ENCODE peak calls at places on chromosome 17, in nine cellular contexts. B, C, T, O, R, K, Z, S and P are unnamed samples.

GRCh38 chr17:78974635-78975591 is 4.8 kb downstream of the LGALS3BP start:
- DNase-seq in B (peak), C (peak), T (peak), O (peak), R (peak), K (peak), Z (peak), S (no peak), P (no peak)

GRCh38 chr17:7855643-7856080 is 796 bp downstream of the TMEM88 start:
- DNase-seq in B (no peak), C (no peak), T (no peak), O (peak), R (peak), K (no peak), Z (no peak), S (no peak), P (peak)

GRCh38 chr17:63540581-63540980 is 9.7 kb upstream of the DCAF7 start:
- DNase-seq in B (no peak), C (no peak), T (no peak), O (no peak), R (no peak), K (no peak), Z (no peak), S (no peak), P (no peak)

GRCh38 chr17:17466511-17466910 is 10.3 kb upstream of the MED9 start:
- DNase-seq in B (no peak), C (no peak), T (no peak), O (no peak), R (no peak), K (no peak), Z (no peak), S (no peak), P (no peak)

GRCh38 chr17:50861822-50862528 is 4.2 kb downstream of the TOB1 start:
- DNase-seq in B (no peak), C (no peak), T (no peak), O (no peak), R (no peak), K (no peak), Z (no peak), S (no peak), P (no peak)

GRCh38 chr17:11636771-11637170 is 38.5 kb downstream of the DNAH9 start:
- DNase-seq in B (no peak), C (no peak), T (no peak), O (no peak), R (no peak), K (no peak), Z (no peak), S (no peak), P (no peak)

GRCh38 chr17:2700031-2700490 is 11.5 kb downstream of the CLUH start:
- DNase-seq in B (no peak), C (no peak), T (no peak), O (peak), R (no peak), K (no peak), Z (no peak), S (no peak), P (no peak)

GRCh38 chr17:3474212-3474611 is 1.6 kb upstream of the ASPA start:
- DNase-seq in B (no peak), C (no peak), T (no peak), O (no peak), R (no peak), K (no peak), Z (no peak), S (no peak), P (no peak)

GRCh38 chr17:55870044-55870443 is 119.2 kb downstream of the PCTP start:
- DNase-seq in B (no peak), C (no peak), T (no peak), O (no peak), R (no peak), K (no peak), Z (no peak), S (no peak), P (no peak)

GRCh38 chr17:42458497-42459255 is at the start of gene ATP6V0A1:
- DNase-seq in B (peak), C (peak), T (no peak), O (peak), R (peak), K (peak), Z (peak), S (peak), P (peak)
- TF ChIP-seq CTCF in B (no peak), C (no peak), T (no peak), O (no peak), R (no peak), K (no peak), Z (no peak), S (no peak), P (no peak)

GRCh38 chr17:38330941-38331411 is 12.8 kb downstream of the GPR179 start:
- DNase-seq in B (no peak), C (no peak), T (no peak), O (no peak), R (no peak), K (no peak), Z (no peak), S (no peak), P (no peak)

GRCh38 chr17:38334480-38335364 is 9.0 kb downstream of the GPR179 start:
- DNase-seq in B (no peak), C (no peak), T (no peak), O (no peak), R (no peak), K (no peak), Z (no peak), S (no peak), P (no peak)

GRCh38 chr17:38332735-38333134 is 11.0 kb downstream of the GPR179 start:
- DNase-seq in B (no peak), C (no peak), T (no peak), O (no peak), R (no peak), K (no peak), Z (no peak), S (no peak), P (no peak)

GRCh38 chr17:38336838-38337237 is 6.9 kb downstream of the GPR179 start:
- DNase-seq in B (no peak), C (no peak), T (no peak), O (no peak), R (no peak), K (no peak), Z (no peak), S (no peak), P (no peak)

GRCh38 chr17:38333635-38334295 is 10.0 kb downstream of the GPR179 start:
- DNase-seq in B (no peak), C (no peak), T (no peak), O (peak), R (no peak), K (no peak), Z (peak), S (no peak), P (no peak)
- TF ChIP-seq CTCF in B (no peak), C (peak), T (peak), O (peak), R (peak), K (peak), Z (peak), S (peak), P (no peak)

GRCh38 chr17:57281887-57282653 is 25.7 kb downstream of the MSI2 start:
- DNase-seq in B (no peak), C (no peak), T (no peak), O (no peak), R (no peak), K (no peak), Z (no peak), S (no peak), P (no peak)
- TF ChIP-seq CTCF in B (no peak), C (no peak), T (no peak), O (no peak), R (no peak), K (no peak), Z (no peak), S (no peak), P (no peak)

GRCh38 chr17:37840576-37840975 is 83.6 kb upstream of the TBC1D3K start:
- DNase-seq in B (no peak), C (no peak), T (no peak), O (no peak), R (no peak), K (no peak), Z (no peak), S (no peak), P (no peak)

GRCh38 chr17:37844977-37845293 is 79.3 kb upstream of the TBC1D3K start:
- DNase-seq in B (no peak), C (no peak), T (no peak), O (no peak), R (no peak), K (no peak), Z (no peak), S (no peak), P (no peak)

GRCh38 chr17:37841232-37841631 is 83.0 kb upstream of the TBC1D3K start:
- DNase-seq in B (no peak), C (no peak), T (no peak), O (no peak), R (no peak), K (no peak), Z (no peak), S (no peak), P (no peak)

GRCh38 chr17:37844158-37844976 is 79.8 kb upstream of the TBC1D3K start:
- DNase-seq in B (peak), C (peak), T (peak), O (peak), R (peak), K (peak), Z (peak), S (no peak), P (peak)

GRCh38 chr17:37842401-37842800 is 81.8 kb upstream of the TBC1D3K start:
- DNase-seq in B (no peak), C (no peak), T (no peak), O (no peak), R (no peak), K (no peak), Z (no peak), S (no peak), P (no peak)
- TF ChIP-seq CTCF in B (no peak), C (no peak), T (no peak), O (no peak), R (no peak), K (no peak), Z (no peak), S (no peak), P (no peak)

DNA sequence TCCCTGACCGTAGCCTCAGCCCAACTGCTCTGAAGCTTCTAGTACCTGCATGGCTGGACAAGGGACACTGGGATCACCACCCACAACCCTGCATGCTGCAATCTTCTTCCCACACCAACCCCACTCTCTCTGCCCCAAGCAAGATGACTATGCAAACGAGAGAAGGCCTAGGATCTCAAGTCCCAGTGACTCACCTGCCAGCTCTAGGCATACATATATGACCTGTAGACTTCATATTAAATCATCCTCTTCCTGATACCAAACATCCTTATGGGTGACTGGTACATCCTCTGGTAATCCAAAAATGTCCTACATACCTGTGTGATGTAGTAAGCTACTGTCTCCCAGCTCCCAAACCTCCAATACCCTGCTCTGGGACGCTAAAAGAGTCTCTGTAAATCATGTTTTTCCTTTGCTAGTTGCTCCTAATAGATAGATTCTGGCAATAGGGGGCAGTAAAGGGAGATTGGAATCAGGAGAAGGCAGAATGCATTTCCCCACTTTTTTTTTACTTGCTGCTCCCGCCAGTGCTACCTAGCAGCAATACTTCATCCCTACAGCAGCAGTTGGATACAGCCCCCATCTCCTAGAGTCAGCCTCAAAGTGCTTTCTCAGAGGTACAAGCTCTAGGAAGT is 43.4 kb upstream of the SOX9 start:
- DNase-seq in B (no peak), C (peak), T (no peak), O (no peak), R (no peak), K (no peak), Z (no peak), S (no peak), P (no peak)
- TF ChIP-seq CTCF in B (no peak), C (peak), T (peak), O (no peak), R (no peak), K (peak), Z (no peak), S (no peak), P (no peak)